ENCODE peak calls at places on chromosome 3, in seven cellular contexts. A, Y, W, J, R, N and E are unnamed samples.

GRCh38 chr3:175234075-175234474 is 374.9 kb downstream of the NAALADL2 start:
- DNase-seq in A (no peak), Y (no peak), W (no peak), J (no peak), R (no peak), N (no peak), E (no peak)

GRCh38 chr3:44865272-44866005 is 3.7 kb downstream of the TMEM42 start:
- DNase-seq in A (no peak), Y (no peak), W (no peak), J (no peak), R (no peak), N (no peak), E (no peak)

GRCh38 chr3:139319428-139320402 is 24.1 kb upstream of the MRPS22 start:
- DNase-seq in A (no peak), Y (no peak), W (no peak), J (no peak), R (peak), N (no peak), E (no peak)

GRCh38 chr3:132645058-132645457 is 14.6 kb downstream of the ACAD11 start:
- DNase-seq in A (no peak), Y (no peak), W (no peak), J (no peak), R (no peak), N (no peak), E (no peak)

GRCh38 chr3:2961576-2961975 is 148.6 kb downstream of the IL5RA start:
- DNase-seq in A (no peak), Y (no peak), W (no peak), J (no peak), R (no peak), N (no peak), E (no peak)

GRCh38 chr3:66386011-66386924 is 114.6 kb downstream of the LRIG1 start:
- DNase-seq in A (no peak), Y (no peak), W (peak), J (peak), R (no peak), N (no peak), E (no peak)

GRCh38 chr3:42683875-42684593 is 1.3 kb upstream of the KLHL40 start:
- DNase-seq in A (peak), Y (peak), W (peak), J (peak), R (no peak), N (peak), E (peak)

GRCh38 chr3:100753846-100754245 is 44.6 kb downstream of the TFG start:
- DNase-seq in A (no peak), Y (no peak), W (no peak), J (no peak), R (no peak), N (no peak), E (peak)

GRCh38 chr3:71341721-71342120 is 241.8 kb downstream of the FOXP1 start:
- DNase-seq in A (peak), Y (peak), W (no peak), J (peak), R (no peak), N (peak), E (peak)

GRCh38 chr3:73625124-73625665 is 454 bp upstream of the PDZRN3 start:
- DNase-seq in A (peak), Y (no peak), W (peak), J (no peak), R (peak), N (peak), E (peak)

GRCh38 chr3:117846238-117846637 is 1136.7 kb downstream of the TUSC7 start:
- DNase-seq in A (no peak), Y (no peak), W (no peak), J (no peak), R (no peak), N (no peak), E (no peak)

GRCh38 chr3:105800320-105800719 is 68.5 kb downstream of the CBLB start:
- DNase-seq in A (no peak), Y (no peak), W (no peak), J (no peak), R (no peak), N (peak), E (no peak)

GRCh38 chr3:10352146-10352911 is 31.4 kb upstream of the SEC13 start:
- DNase-seq in A (peak), Y (peak), W (no peak), J (no peak), R (no peak), N (peak), E (peak)

GRCh38 chr3:179347108-179347382 is 464 bp upstream of the MFN1 start:
- DNase-seq in A (no peak), Y (no peak), W (no peak), J (no peak), R (peak), N (no peak), E (no peak)
- H3K4me3 ChIP-seq in A (peak), Y (peak), W (peak), J (peak), R (peak), N (peak), E (peak)

DNA sequence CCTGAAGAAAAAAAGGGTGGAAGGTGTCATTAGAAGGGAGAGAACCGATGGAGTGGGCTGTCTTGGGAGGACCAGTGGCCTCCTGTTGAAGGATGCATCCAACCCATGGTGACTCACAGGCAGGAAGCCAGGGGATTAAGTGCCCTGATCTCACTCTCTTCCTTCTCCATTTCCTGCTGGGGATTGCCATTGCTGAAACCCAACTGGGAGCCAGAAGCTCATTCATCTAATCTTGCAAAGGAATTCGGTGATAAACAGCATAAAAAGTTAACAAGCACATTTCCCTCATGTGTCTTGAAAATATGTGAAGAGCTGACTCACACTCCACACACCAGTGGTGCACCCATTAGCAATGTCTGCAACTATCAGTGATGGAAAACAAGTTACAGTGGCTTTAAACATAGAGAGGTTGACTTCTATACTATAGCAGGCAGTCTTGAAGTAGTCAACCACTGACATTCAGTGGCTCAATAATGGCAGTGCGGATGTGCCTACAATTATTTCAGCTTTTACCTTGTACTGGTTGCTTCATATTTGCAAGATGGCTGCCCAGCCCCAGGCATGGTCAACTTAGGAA is 12.8 kb upstream of the CSRNP1 start:
- DNase-seq in A (peak), Y (peak), W (no peak), J (no peak), R (no peak), N (peak), E (peak)
- TF ChIP-seq CTCF in A (no peak), Y (peak), W (no peak), J (no peak), R (peak), N (no peak), E (no peak)

GRCh38 chr3:86965180-86965579 is 25.8 kb downstream of the VGLL3 start:
- DNase-seq in A (no peak), Y (no peak), W (no peak), J (no peak), R (no peak), N (no peak), E (no peak)

GRCh38 chr3:86958534-86958933 is 32.4 kb downstream of the VGLL3 start:
- DNase-seq in A (peak), Y (no peak), W (no peak), J (no peak), R (no peak), N (peak), E (peak)

GRCh38 chr3:86960551-86960950 is 30.4 kb downstream of the VGLL3 start:
- DNase-seq in A (no peak), Y (no peak), W (no peak), J (no peak), R (no peak), N (no peak), E (no peak)

GRCh38 chr3:86967062-86967461 is 23.9 kb downstream of the VGLL3 start:
- DNase-seq in A (no peak), Y (no peak), W (no peak), J (no peak), R (no peak), N (no peak), E (no peak)

GRCh38 chr3:86961297-86961696 is 29.7 kb downstream of the VGLL3 start:
- DNase-seq in A (no peak), Y (no peak), W (no peak), J (no peak), R (no peak), N (peak), E (peak)
- H3K4me3 ChIP-seq in A (no peak), Y (no peak), W (no peak), J (no peak), R (no peak), N (no peak), E (no peak)

DNA sequence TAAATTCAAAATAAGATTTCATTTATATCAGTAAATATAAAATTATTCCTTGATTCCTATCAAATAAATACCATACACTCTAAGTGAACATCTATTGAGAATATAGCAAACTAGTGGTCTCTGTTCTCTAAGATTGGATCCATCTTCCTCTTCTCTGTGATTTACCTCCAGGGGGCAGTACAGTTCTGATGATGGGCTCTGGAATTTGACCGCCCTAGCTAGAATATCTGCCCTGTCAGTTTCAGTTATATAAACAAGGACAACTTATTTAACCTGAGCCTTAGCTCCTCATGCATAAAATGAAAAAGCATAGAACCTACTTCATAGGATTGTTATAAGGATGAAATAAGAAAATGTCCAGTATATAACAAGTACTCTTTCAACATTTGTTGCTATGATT is 171.1 kb upstream of the CCDC54 start:
- DNase-seq in A (peak), Y (no peak), W (peak), J (no peak), R (peak), N (peak), E (peak)
- TF ChIP-seq CTCF in A (peak), Y (peak), W (peak), J (peak), R (peak), N (peak), E (peak)